ENCODE peak calls at places on chromosome 17, in ten cellular contexts. R, P, F, U, X, L, W, N, D and K are unnamed samples.

GRCh38 chr17:70604854-70605253 is 435.5 kb downstream of the KCNJ2 start:
- DNase-seq in W (no peak), R (no peak), N (no peak), P (no peak), L (no peak), D (no peak), X (no peak), F (no peak), U (no peak), K (no peak)

GRCh38 chr17:8079291-8080207 is 8.0 kb downstream of the ALOX12B start:
- DNase-seq in P (peak; percentile 54), R (peak; percentile 75), D (peak; percentile 88), N (peak; percentile 33), X (peak; percentile 78), L (peak; percentile 65), W (peak; percentile 86), F (peak; percentile 95), U (peak; percentile 85), K (peak; percentile 60)

GRCh38 chr17:18074566-18075272 is 13.0 kb upstream of the DRG2 start:
- DNase-seq in P (no peak), U (no peak), X (no peak), R (no peak), W (no peak), N (no peak), D (no peak), F (no peak), L (no peak), K (no peak)

GRCh38 chr17:71163121-71163812 is 957.6 kb upstream of the SOX9 start:
- DNase-seq in F (no peak), R (peak; percentile 77), L (no peak), X (no peak), N (peak; percentile 41), P (peak; percentile 72), W (no peak), U (no peak), D (no peak), K (no peak)

GRCh38 chr17:78724544-78724943 is 57.5 kb downstream of the CYTH1 start:
- DNase-seq in F (no peak), P (no peak), U (no peak), L (peak; percentile 64), D (no peak), W (peak; percentile 78), X (no peak), N (no peak), R (peak; percentile 45), K (no peak)

GRCh38 chr17:40551874-40552768 is 13.2 kb downstream of the CCR7 start:
- DNase-seq in N (peak; percentile 99), W (peak; percentile 79), L (no peak), R (peak; percentile 29), D (peak; percentile 84), X (no peak), F (peak; percentile 68), P (peak; percentile 86), U (peak; percentile 49), K (peak; percentile 31)

GRCh38 chr17:49101054-49101534 is 31.5 kb upstream of the B4GALNT2 start:
- DNase-seq in W (no peak), F (no peak), N (peak; percentile 86), U (no peak), X (no peak), R (peak; percentile 40), P (peak; percentile 62), L (peak; percentile 55), D (no peak), K (no peak)

GRCh38 chr17:75410141-75410540 is 4.7 kb upstream of the GRB2 start:
- DNase-seq in R (no peak), N (no peak), W (no peak), P (no peak), D (no peak), U (no peak), L (no peak), X (no peak), F (no peak), K (no peak)

GRCh38 chr17:80866050-80866793 is 125.4 kb upstream of the CHMP6 start:
- DNase-seq in N (peak; percentile 69), U (peak; percentile 56), F (peak; percentile 79), W (peak; percentile 82), R (peak; percentile 62), P (peak; percentile 71), L (peak; percentile 66), X (peak; percentile 63), D (peak; percentile 63), K (peak; percentile 49)

DNA sequence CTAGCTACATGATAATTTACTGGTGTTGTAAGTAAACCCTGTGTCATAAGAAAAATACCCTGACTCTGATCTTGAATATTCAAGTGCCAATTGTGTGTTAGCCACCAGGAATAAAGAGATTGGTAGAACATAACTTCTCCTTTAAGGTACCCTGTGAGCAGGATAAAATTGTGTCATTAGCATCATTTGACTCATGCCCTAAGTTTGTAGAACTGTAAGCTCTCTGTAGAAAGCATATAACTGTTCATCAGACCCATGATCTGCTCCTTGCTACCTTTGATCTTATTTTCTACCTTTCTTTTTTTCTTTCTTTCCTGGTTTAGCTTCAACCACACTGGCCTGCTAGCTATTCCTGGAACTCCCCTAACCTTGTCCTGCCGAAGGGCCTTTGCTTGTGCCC is 35.8 kb downstream of the PTRH2 start:
- DNase-seq in L (no peak), U (no peak), F (no peak), R (no peak), N (peak; percentile 20), X (no peak), P (no peak), W (no peak), D (no peak), K (no peak)
- H3K4me1 ChIP-seq in L (no peaks in the 10 kb centered on the region), U (peaks cover 23% of the 10 kb centered on the region), F (peaks cover 22% of the 10 kb centered on the region), R (peaks cover 43% of the 10 kb centered on the region), N (peaks cover 13% of the 10 kb centered on the region), X (peaks cover 17% of the 10 kb centered on the region), P (no peaks in the 10 kb centered on the region), W (no peaks in the 10 kb centered on the region), D (peaks cover 34% of the 10 kb centered on the region), K (no peaks in the 10 kb centered on the region)

GRCh38 chr17:3812771-3813170 is 11.8 kb upstream of the ITGAE start:
- DNase-seq in R (no peak), W (no peak), P (no peak), U (no peak), N (no peak), L (no peak), D (no peak), F (no peak), X (no peak), K (no peak)

GRCh38 chr17:3812284-3812683 is 11.3 kb upstream of the ITGAE start:
- DNase-seq in N (no peak), U (no peak), R (no peak), L (no peak), P (no peak), X (no peak), F (no peak), D (no peak), W (no peak), K (no peak)

GRCh38 chr17:3809135-3809534 is 8.1 kb upstream of the ITGAE start:
- DNase-seq in X (no peak), L (no peak), D (no peak), P (no peak), R (no peak), F (no peak), N (no peak), U (no peak), W (no peak), K (no peak)

GRCh38 chr17:3808701-3809100 is 7.7 kb upstream of the ITGAE start:
- DNase-seq in F (no peak), D (no peak), L (no peak), P (no peak), U (no peak), R (no peak), N (no peak), W (no peak), X (no peak), K (no peak)

GRCh38 chr17:3810019-3810418 is 9.0 kb upstream of the ITGAE start:
- DNase-seq in W (no peak), P (no peak), L (no peak), R (no peak), F (no peak), U (no peak), D (no peak), X (no peak), N (no peak), K (no peak)
- H3K27ac ChIP-seq in W (no peak overlapping the region), P (no peak overlapping the region), L (no peak overlapping the region), R (no peak overlapping the region), F (no peak overlapping the region), U (no peak overlapping the region), D (no peak overlapping the region), X (no peak overlapping the region), N (no peak overlapping the region), K (no peak overlapping the region)

DNA sequence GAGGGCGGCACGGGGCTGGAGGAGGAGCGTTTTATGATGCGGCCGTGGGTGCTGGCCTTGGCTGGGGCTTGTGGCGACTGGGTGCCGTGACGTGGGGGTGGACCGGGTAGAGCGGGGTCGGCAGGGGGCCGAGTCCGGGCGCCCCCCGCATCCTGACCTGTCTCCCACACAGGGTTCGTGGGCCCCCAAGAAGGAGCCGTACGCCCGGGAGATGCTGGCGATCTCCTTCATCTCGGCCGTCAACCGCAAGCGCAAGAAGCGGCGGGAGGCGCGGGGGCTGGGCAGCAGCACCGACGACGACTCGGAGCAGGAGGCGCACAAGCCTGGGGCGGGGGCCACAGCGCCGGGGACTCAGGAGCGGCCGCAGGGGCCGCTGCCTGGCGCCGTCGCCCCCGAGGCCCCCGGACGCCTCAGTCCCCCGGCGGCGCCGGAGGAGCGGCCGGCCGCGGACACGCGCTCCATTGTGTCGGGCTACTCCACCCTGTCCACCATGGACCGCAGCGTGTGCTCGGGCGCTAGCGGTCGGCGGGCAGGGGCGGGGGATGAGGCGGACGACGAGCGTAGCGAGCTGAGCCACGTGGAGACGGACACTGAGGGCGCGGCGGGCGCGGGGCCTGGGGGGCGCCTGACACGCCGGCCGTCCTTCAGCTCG is 81.6 kb downstream of the ARHGAP23 start:
- DNase-seq in W (peak; percentile 52), X (peak; percentile 23), D (peak; percentile 73), L (no peak), R (no peak), F (no peak), U (no peak), P (peak; percentile 38), N (no peak), K (no peak)
- TF ChIP-seq CTCF in W (no peak), X (no peak), D (no peak), L (no peak), R (no peak), F (no peak), U (no peak), P (no peak), N (no peak), K (no peak)

GRCh38 chr17:65054602-65055001 is 1.9 kb downstream of the GNA13 start:
- DNase-seq in W (no peak), D (no peak), U (no peak), R (no peak), L (no peak), N (no peak), F (no peak), X (no peak), P (no peak), K (no peak)

GRCh38 chr17:65053354-65053881 is 3.1 kb downstream of the GNA13 start:
- DNase-seq in P (no peak), X (no peak), L (no peak), D (no peak), U (no peak), N (no peak), W (no peak), R (no peak), F (no peak), K (no peak)

GRCh38 chr17:65050438-65050837 is 6.1 kb downstream of the GNA13 start:
- DNase-seq in P (no peak), L (no peak), R (no peak), U (no peak), N (no peak), X (no peak), F (no peak), W (no peak), D (no peak), K (no peak)

GRCh38 chr17:65051922-65052321 is 4.6 kb downstream of the GNA13 start:
- DNase-seq in X (no peak), N (no peak), U (no peak), D (no peak), R (no peak), W (no peak), L (no peak), F (no peak), P (no peak), K (no peak)

GRCh38 chr17:65052585-65052984 is 4.0 kb downstream of the GNA13 start:
- DNase-seq in W (no peak), N (no peak), L (no peak), F (no peak), U (no peak), D (no peak), R (no peak), P (no peak), X (no peak), K (no peak)
- H3K4me1 ChIP-seq in W (peaks cover 58% of the 10 kb centered on the region), N (peaks cover 11% of the 10 kb centered on the region), L (peaks cover 19% of the 10 kb centered on the region), F (peaks cover 72% of the 10 kb centered on the region), U (peaks cover 79% of the 10 kb centered on the region), D (peaks cover 5% of the 10 kb centered on the region), R (peaks cover 81% of the 10 kb centered on the region), P (peaks cover 12% of the 10 kb centered on the region), X (peaks cover 70% of the 10 kb centered on the region), K (peaks cover 59% of the 10 kb centered on the region)